ENCODE peak calls at places on chromosomes 12 and 14, in six cellular contexts. One of them, this sample, is unnamed.

GRCh38 chr12:130249376-130249775 is 87.1 kb downstream of the FZD10 start:
- DNase-seq in breast epithelium: no peak
- DNase-seq in HepG2: no peak
- DNase-seq in sigmoid colon: no peak
- DNase-seq in transverse colon: no peak
- DNase-seq in spleen: no peak
- DNase-seq in this sample: no peak

GRCh38 chr14:89485264-89485663 is 68.2 kb upstream of the FOXN3 start:
- DNase-seq in breast epithelium: no peak
- DNase-seq in HepG2: no peak
- DNase-seq in sigmoid colon: no peak
- DNase-seq in transverse colon: no peak
- DNase-seq in spleen: peak
- DNase-seq in this sample: no peak

GRCh38 chr12:117829108-117829507 is 139.7 kb downstream of the KSR2 start:
- DNase-seq in breast epithelium: no peak
- DNase-seq in HepG2: no peak
- DNase-seq in sigmoid colon: no peak
- DNase-seq in transverse colon: no peak
- DNase-seq in spleen: no peak
- DNase-seq in this sample: no peak

GRCh38 chr14:36724162-36724561 is 62.5 kb downstream of the PAX9 start:
- DNase-seq in breast epithelium: no peak
- DNase-seq in HepG2: no peak
- DNase-seq in sigmoid colon: no peak
- DNase-seq in transverse colon: no peak
- DNase-seq in spleen: no peak
- DNase-seq in this sample: no peak

GRCh38 chr14:71474866-71475265 is 457.4 kb upstream of the RGS6 start:
- DNase-seq in breast epithelium: no peak
- DNase-seq in HepG2: no peak
- DNase-seq in sigmoid colon: no peak
- DNase-seq in transverse colon: no peak
- DNase-seq in spleen: no peak
- DNase-seq in this sample: no peak

GRCh38 chr14:45373877-45374276 is 120.9 kb upstream of the MIS18BP1 start:
- DNase-seq in breast epithelium: no peak
- DNase-seq in HepG2: no peak
- DNase-seq in sigmoid colon: no peak
- DNase-seq in transverse colon: no peak
- DNase-seq in spleen: no peak
- DNase-seq in this sample: no peak

GRCh38 chr12:53078425-53079225 is 565 bp downstream of the SPRYD3 start:
- DNase-seq in breast epithelium: no peak
- DNase-seq in HepG2: no peak
- DNase-seq in sigmoid colon: peak
- DNase-seq in transverse colon: peak
- DNase-seq in spleen: no peak
- DNase-seq in this sample: peak

GRCh38 chr14:29584992-29585391 is 342.7 kb downstream of the PRKD1 start:
- DNase-seq in breast epithelium: no peak
- DNase-seq in HepG2: peak
- DNase-seq in sigmoid colon: peak
- DNase-seq in transverse colon: peak
- DNase-seq in spleen: no peak
- DNase-seq in this sample: no peak

GRCh38 chr14:23035303-23036164 is 834 bp upstream of the PSMB5 start:
- DNase-seq in breast epithelium: no peak
- DNase-seq in HepG2: no peak
- DNase-seq in sigmoid colon: no peak
- DNase-seq in transverse colon: no peak
- DNase-seq in spleen: no peak
- DNase-seq in this sample: no peak
- H3K4me3 ChIP-seq in breast epithelium: peak
- H3K4me3 ChIP-seq in HepG2: peak
- H3K4me3 ChIP-seq in sigmoid colon: peak
- H3K4me3 ChIP-seq in transverse colon: peak
- H3K4me3 ChIP-seq in spleen: no peak
- H3K4me3 ChIP-seq in this sample: peak

GRCh38 chr12:12451063-12451462 is 94.2 kb downstream of the BORCS5 start:
- DNase-seq in breast epithelium: no peak
- DNase-seq in HepG2: no peak
- DNase-seq in sigmoid colon: no peak
- DNase-seq in transverse colon: no peak
- DNase-seq in spleen: no peak
- DNase-seq in this sample: no peak
- TF ChIP-seq POLR2AphosphoS5 in breast epithelium: no peak
- TF ChIP-seq POLR2AphosphoS5 in HepG2: no peak
- TF ChIP-seq POLR2AphosphoS5 in sigmoid colon: no peak
- TF ChIP-seq POLR2AphosphoS5 in transverse colon: no peak
- TF ChIP-seq POLR2AphosphoS5 in spleen: no peak
- TF ChIP-seq POLR2AphosphoS5 in this sample: no peak

GRCh38 chr12:114403044-114403689 is 2.8 kb downstream of the TBX5 start:
- DNase-seq in breast epithelium: no peak
- DNase-seq in HepG2: no peak
- DNase-seq in sigmoid colon: no peak
- DNase-seq in transverse colon: no peak
- DNase-seq in spleen: no peak
- DNase-seq in this sample: no peak
- TF ChIP-seq CTCF in breast epithelium: no peak
- TF ChIP-seq CTCF in HepG2: no peak
- TF ChIP-seq CTCF in sigmoid colon: no peak
- TF ChIP-seq CTCF in transverse colon: no peak
- TF ChIP-seq CTCF in spleen: no peak
- TF ChIP-seq CTCF in this sample: no peak

GRCh38 chr12:106307176-106307575 is 4.6 kb downstream of the TCP11L2 start:
- DNase-seq in breast epithelium: no peak
- DNase-seq in HepG2: no peak
- DNase-seq in sigmoid colon: no peak
- DNase-seq in transverse colon: no peak
- DNase-seq in spleen: no peak
- DNase-seq in this sample: no peak
- H3K4me3 ChIP-seq in breast epithelium: no peak
- H3K4me3 ChIP-seq in HepG2: no peak
- H3K4me3 ChIP-seq in sigmoid colon: no peak
- H3K4me3 ChIP-seq in transverse colon: no peak
- H3K4me3 ChIP-seq in spleen: no peak
- H3K4me3 ChIP-seq in this sample: no peak

This sample was measured in vagina.